ENCODE peak calls at places on chromosomes 5 and 9, in four cellular contexts. K, F, J and U are unnamed samples.

GRCh38 chr5:107203231-107203630 is 467.5 kb downstream of the EFNA5 start:
- DNase-seq in J (no peak), F (no peak), K (no peak), U (no peak)

GRCh38 chr5:83583859-83584258 is 112.3 kb downstream of the VCAN start:
- DNase-seq in J (no peak), F (no peak), K (no peak), U (no peak)

GRCh38 chr9:121242219-121242954 is 25.6 kb upstream of the GSN start:
- DNase-seq in J (no peak), K (no peak), F (no peak), U (no peak)

GRCh38 chr9:127903557-127904475 is 4.4 kb upstream of the ST6GALNAC6 start:
- DNase-seq in F (no peak), K (peak), J (no peak), U (no peak)

GRCh38 chr5:65809817-65810531 is 88.0 kb downstream of the NLN start:
- DNase-seq in K (peak), J (no peak), F (no peak), U (peak)

GRCh38 chr5:65121880-65122436 is 353.2 kb downstream of the CWC27 start:
- DNase-seq in J (peak), F (no peak), K (no peak), U (no peak)

GRCh38 chr9:4022435-4023067 is 277.3 kb downstream of the GLIS3 start:
- DNase-seq in K (no peak), J (no peak), F (no peak), U (no peak)

GRCh38 chr9:13529321-13530104 is 250.0 kb upstream of the MPDZ start:
- DNase-seq in K (no peak), F (peak), J (no peak), U (no peak)

GRCh38 chr5:74073257-74073656 is 447.3 kb downstream of the ARHGEF28 start:
- DNase-seq in J (no peak), F (no peak), K (no peak), U (no peak)

GRCh38 chr5:128409401-128409800 is 128.6 kb downstream of the FBN2 start:
- DNase-seq in K (no peak), J (no peak), F (no peak), U (no peak)

GRCh38 chr5:353599-354580 is 32.4 kb downstream of the AHRR start:
- DNase-seq in K (no peak), F (no peak), J (no peak), U (no peak)

GRCh38 chr9:127708952-127709587 is 2.3 kb downstream of the CFAP157 start:
- DNase-seq in K (no peak), J (no peak), F (no peak), U (no peak)

GRCh38 chr9:14321517-14322125 is 7.7 kb upstream of the NFIB start:
- DNase-seq in F (peak), J (no peak), K (no peak), U (no peak)

GRCh38 chr5:115816226-115817042 is at the start of gene CDO1:
- DNase-seq in J (no peak), F (peak), K (peak), U (peak)

GRCh38 chr5:6785861-6786180 is 72.6 kb downstream of the TENT4A start:
- DNase-seq in F (no peak), J (no peak), K (no peak), U (no peak)